ENCODE peak calls at places on chromosomes 4 and X, in five cellular contexts. One of them, this sample, is unnamed. For H3K4me1, the result is how much of the 10 kb centered on the place peaks cover.

GRCh38 chr4:124833831-124834505 is 121.4 kb upstream of the ANKRD50 start:
- DNase-seq in body of pancreas: no peak
- DNase-seq in heart left ventricle: no peak
- DNase-seq in endothelial cell of umbilical vein: no peak
- DNase-seq in upper lobe of left lung: no peak
- DNase-seq in this sample: no peak

GRCh38 chrX:21943460-21944135 is 3.1 kb downstream of the SMS start:
- DNase-seq in body of pancreas: no peak
- DNase-seq in heart left ventricle: no peak
- DNase-seq in endothelial cell of umbilical vein: peak
- DNase-seq in upper lobe of left lung: no peak
- DNase-seq in this sample: no peak

GRCh38 chrX:48683411-48683982 is at the start of gene WAS:
- DNase-seq in body of pancreas: no peak
- DNase-seq in heart left ventricle: no peak
- DNase-seq in endothelial cell of umbilical vein: no peak
- DNase-seq in upper lobe of left lung: no peak
- DNase-seq in this sample: no peak

GRCh38 chr4:164935363-164935762 is 42.1 kb downstream of the TRIM61 start:
- DNase-seq in body of pancreas: no peak
- DNase-seq in heart left ventricle: no peak
- DNase-seq in endothelial cell of umbilical vein: no peak
- DNase-seq in upper lobe of left lung: no peak
- DNase-seq in this sample: no peak

GRCh38 chr4:7068279-7068842 is 497 bp upstream of the GRPEL1 start:
- DNase-seq in body of pancreas: no peak
- DNase-seq in heart left ventricle: no peak
- DNase-seq in endothelial cell of umbilical vein: no peak
- DNase-seq in upper lobe of left lung: peak
- DNase-seq in this sample: no peak

GRCh38 chr4:146192060-146192459 is 16.5 kb downstream of the LSM6 start:
- DNase-seq in body of pancreas: no peak
- DNase-seq in heart left ventricle: no peak
- DNase-seq in endothelial cell of umbilical vein: no peak
- DNase-seq in upper lobe of left lung: no peak
- DNase-seq in this sample: peak

GRCh38 chr4:78222575-78223186 is 165.6 kb downstream of the FRAS1 start:
- DNase-seq in body of pancreas: no peak
- DNase-seq in heart left ventricle: no peak
- DNase-seq in endothelial cell of umbilical vein: no peak
- DNase-seq in upper lobe of left lung: no peak
- DNase-seq in this sample: no peak

GRCh38 chr4:8904041-8904501 is 32.4 kb upstream of the HMX1 start:
- DNase-seq in body of pancreas: no peak
- DNase-seq in heart left ventricle: no peak
- DNase-seq in endothelial cell of umbilical vein: no peak
- DNase-seq in upper lobe of left lung: no peak
- DNase-seq in this sample: no peak

GRCh38 chr4:40832175-40832574 is 82.4 kb downstream of the NSUN7 start:
- DNase-seq in body of pancreas: no peak
- DNase-seq in heart left ventricle: no peak
- DNase-seq in endothelial cell of umbilical vein: no peak
- DNase-seq in upper lobe of left lung: no peak
- DNase-seq in this sample: peak

GRCh38 chr4:77169496-77169895 is 12.5 kb downstream of the CCNG2 start:
- DNase-seq in body of pancreas: no peak
- DNase-seq in heart left ventricle: no peak
- DNase-seq in endothelial cell of umbilical vein: no peak
- DNase-seq in upper lobe of left lung: no peak
- DNase-seq in this sample: no peak

GRCh38 chrX:115689931-115690330 is 129.0 kb downstream of the PLS3 start:
- DNase-seq in body of pancreas: no peak
- DNase-seq in heart left ventricle: no peak
- DNase-seq in endothelial cell of umbilical vein: no peak
- DNase-seq in upper lobe of left lung: no peak
- DNase-seq in this sample: no peak

GRCh38 chrX:13750204-13750603 is 15.7 kb downstream of the OFD1 start:
- DNase-seq in body of pancreas: no peak
- DNase-seq in heart left ventricle: no peak
- DNase-seq in endothelial cell of umbilical vein: peak
- DNase-seq in upper lobe of left lung: no peak
- DNase-seq in this sample: no peak

GRCh38 chrX:38095971-38096529 is 89.7 kb downstream of the SYTL5 start:
- DNase-seq in body of pancreas: no peak
- DNase-seq in heart left ventricle: no peak
- DNase-seq in endothelial cell of umbilical vein: peak
- DNase-seq in upper lobe of left lung: no peak
- DNase-seq in this sample: no peak

GRCh38 chr4:128286474-128287158 is 997 bp downstream of the PGRMC2 start:
- DNase-seq in body of pancreas: no peak
- DNase-seq in heart left ventricle: no peak
- DNase-seq in endothelial cell of umbilical vein: peak
- DNase-seq in upper lobe of left lung: no peak
- DNase-seq in this sample: no peak

GRCh38 chrX:150364347-150365050 is 1.4 kb downstream of the MAMLD1 start:
- DNase-seq in body of pancreas: peak
- DNase-seq in heart left ventricle: peak
- DNase-seq in endothelial cell of umbilical vein: peak
- DNase-seq in upper lobe of left lung: peak
- DNase-seq in this sample: no peak

GRCh38 chrX:47992669-47993068 is 11.1 kb downstream of the ZNF182 start:
- DNase-seq in body of pancreas: peak
- DNase-seq in heart left ventricle: no peak
- DNase-seq in endothelial cell of umbilical vein: no peak
- DNase-seq in upper lobe of left lung: no peak
- DNase-seq in this sample: no peak

GRCh38 chr4:54593795-54594194 is 64.0 kb upstream of the KIT start:
- DNase-seq in body of pancreas: no peak
- DNase-seq in heart left ventricle: no peak
- DNase-seq in endothelial cell of umbilical vein: no peak
- DNase-seq in upper lobe of left lung: no peak
- DNase-seq in this sample: no peak
- H3K27ac ChIP-seq in body of pancreas: no peak
- H3K27ac ChIP-seq in heart left ventricle: no peak
- H3K27ac ChIP-seq in endothelial cell of umbilical vein: no peak
- H3K27ac ChIP-seq in upper lobe of left lung: no peak
- H3K27ac ChIP-seq in this sample: no peak

GRCh38 chrX:7927259-7928167 is at the start of gene PNPLA4:
- DNase-seq in body of pancreas: peak
- DNase-seq in heart left ventricle: peak
- DNase-seq in endothelial cell of umbilical vein: peak
- DNase-seq in upper lobe of left lung: peak
- DNase-seq in this sample: peak
- TF ChIP-seq POLR2A in body of pancreas: peak
- TF ChIP-seq POLR2A in heart left ventricle: peak
- TF ChIP-seq POLR2A in endothelial cell of umbilical vein: no peak
- TF ChIP-seq POLR2A in upper lobe of left lung: no peak
- TF ChIP-seq POLR2A in this sample: no peak

GRCh38 chr4:109649872-109650271 is 53.4 kb downstream of the CASP6 start:
- DNase-seq in body of pancreas: no peak
- DNase-seq in heart left ventricle: no peak
- DNase-seq in endothelial cell of umbilical vein: no peak
- DNase-seq in upper lobe of left lung: no peak
- DNase-seq in this sample: no peak

GRCh38 chr4:109648266-109648996 is 54.8 kb downstream of the CASP6 start:
- DNase-seq in body of pancreas: no peak
- DNase-seq in heart left ventricle: no peak
- DNase-seq in endothelial cell of umbilical vein: peak
- DNase-seq in upper lobe of left lung: no peak
- DNase-seq in this sample: no peak

GRCh38 chr4:109645874-109646591 is 57.2 kb downstream of the CASP6 start:
- DNase-seq in body of pancreas: no peak
- DNase-seq in heart left ventricle: no peak
- DNase-seq in endothelial cell of umbilical vein: no peak
- DNase-seq in upper lobe of left lung: no peak
- DNase-seq in this sample: no peak

DNA sequence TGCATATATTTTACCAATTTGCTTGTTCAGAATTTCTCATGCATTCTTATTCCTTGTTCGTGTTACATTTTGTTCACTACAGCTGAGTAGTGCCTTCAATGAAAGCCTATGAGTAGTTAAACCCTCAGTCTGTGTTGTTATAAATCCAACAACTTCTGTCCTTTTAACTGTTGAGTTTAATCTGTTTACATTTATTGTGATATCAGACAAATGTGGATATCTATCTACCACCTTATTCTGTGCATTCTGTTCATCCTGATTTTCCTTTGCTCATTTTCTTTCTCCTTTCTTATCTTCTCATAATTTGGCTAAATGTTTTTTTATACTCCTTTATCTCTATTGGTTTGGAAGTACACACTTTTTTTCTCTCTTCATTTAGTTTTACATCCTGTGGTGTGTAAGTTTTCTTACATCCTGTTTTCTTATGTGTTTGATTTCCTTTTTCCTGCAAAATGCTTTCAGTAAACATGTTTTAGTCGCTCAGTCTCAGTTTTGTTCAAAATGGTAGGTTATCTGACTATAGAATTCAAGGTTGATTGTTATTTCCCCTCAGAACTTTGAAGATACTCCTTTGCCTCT is 54.2 kb downstream of the CASP6 start:
- DNase-seq in body of pancreas: no peak
- DNase-seq in heart left ventricle: no peak
- DNase-seq in endothelial cell of umbilical vein: no peak
- DNase-seq in upper lobe of left lung: no peak
- DNase-seq in this sample: no peak
- H3K4me1 ChIP-seq in body of pancreas: under half
- H3K4me1 ChIP-seq in heart left ventricle: under half
- H3K4me1 ChIP-seq in endothelial cell of umbilical vein: under half
- H3K4me1 ChIP-seq in upper lobe of left lung: under half
- H3K4me1 ChIP-seq in this sample: under half

DNA sequence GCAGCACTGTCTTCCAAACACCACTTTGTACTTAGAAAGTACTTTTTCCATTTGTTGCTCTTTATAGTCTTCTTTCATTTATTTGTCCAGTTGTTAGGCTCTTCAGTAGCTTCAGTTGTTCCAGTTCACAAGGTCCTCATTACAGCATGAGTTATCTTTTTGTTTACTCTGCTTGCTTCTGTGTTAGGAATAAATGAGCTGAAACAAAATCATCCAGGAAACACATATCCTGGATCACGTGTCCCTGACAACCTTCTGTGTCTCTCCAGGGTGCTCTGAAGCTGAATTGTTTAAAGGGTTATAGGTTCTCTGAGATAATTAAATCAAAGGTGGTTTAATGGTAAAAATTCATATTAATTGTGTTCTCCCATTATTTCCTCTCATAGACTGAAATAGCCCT is 19.9 kb upstream of the KLHL8 start:
- DNase-seq in body of pancreas: no peak
- DNase-seq in heart left ventricle: no peak
- DNase-seq in endothelial cell of umbilical vein: peak
- DNase-seq in upper lobe of left lung: no peak
- DNase-seq in this sample: no peak
- H3K27ac ChIP-seq in body of pancreas: no peak
- H3K27ac ChIP-seq in heart left ventricle: no peak
- H3K27ac ChIP-seq in endothelial cell of umbilical vein: no peak
- H3K27ac ChIP-seq in upper lobe of left lung: no peak
- H3K27ac ChIP-seq in this sample: no peak

DNA sequence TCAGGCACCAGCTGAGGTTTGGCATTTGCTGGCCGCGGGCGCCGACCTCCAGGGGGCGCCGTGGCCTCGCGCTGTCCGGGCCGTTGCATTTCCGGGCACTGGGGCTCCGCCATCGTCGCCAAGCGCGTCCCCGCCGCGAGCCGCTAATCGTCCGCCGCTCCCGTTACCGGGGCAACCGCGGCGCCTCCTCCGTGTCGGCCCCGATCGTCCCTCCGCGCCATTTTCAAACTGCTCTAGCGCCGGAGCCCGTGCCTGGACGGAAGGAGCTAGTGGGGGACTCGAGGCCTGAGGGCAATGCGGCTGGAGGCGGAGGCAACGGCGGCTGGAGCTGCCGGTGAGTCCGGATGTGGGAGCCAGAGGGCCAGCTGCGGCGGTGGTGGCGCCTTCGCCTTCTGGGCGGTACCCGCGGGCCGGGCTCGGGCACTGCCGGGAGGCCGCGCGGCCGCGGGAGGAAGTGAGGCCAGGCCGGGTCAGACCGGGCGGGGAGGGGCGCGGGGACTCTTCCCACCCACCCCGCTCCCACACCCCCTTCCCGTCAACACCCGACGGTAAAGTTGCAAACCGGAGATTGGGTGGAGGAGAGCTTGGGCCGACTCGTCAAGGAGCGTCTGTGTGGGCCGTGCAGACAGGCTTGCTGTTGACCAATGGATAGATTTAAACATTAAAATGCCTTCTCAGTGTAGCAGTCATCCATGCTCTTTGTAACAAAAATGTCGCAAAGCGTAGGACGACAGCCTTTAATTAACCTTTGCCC is at the start of gene CEP135:
- DNase-seq in body of pancreas: peak
- DNase-seq in heart left ventricle: peak
- DNase-seq in endothelial cell of umbilical vein: peak
- DNase-seq in upper lobe of left lung: peak
- DNase-seq in this sample: peak
- TF ChIP-seq POLR2A in body of pancreas: no peak
- TF ChIP-seq POLR2A in heart left ventricle: peak
- TF ChIP-seq POLR2A in endothelial cell of umbilical vein: peak
- TF ChIP-seq POLR2A in upper lobe of left lung: no peak
- TF ChIP-seq POLR2A in this sample: no peak

DNA sequence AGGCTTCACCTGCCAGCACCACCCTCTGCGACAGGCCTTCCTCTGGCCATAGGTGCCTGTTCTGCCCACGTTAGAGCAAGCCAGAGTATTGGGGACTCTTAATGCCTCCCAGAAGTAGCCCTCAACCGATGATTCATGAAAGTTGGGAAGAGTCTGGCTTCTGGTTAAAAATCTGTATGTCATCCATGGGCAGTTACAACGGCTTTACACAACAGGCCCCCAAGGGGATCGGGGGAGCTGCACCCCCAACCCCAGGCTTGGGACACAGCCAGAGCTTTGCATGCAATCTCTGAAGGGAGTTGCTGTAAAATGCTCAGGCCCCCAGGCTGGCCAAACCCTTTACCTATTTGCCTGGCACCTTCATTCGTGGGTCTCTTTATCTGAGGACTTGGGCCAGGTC is 5.4 kb upstream of the CYTL1 start:
- DNase-seq in body of pancreas: no peak
- DNase-seq in heart left ventricle: no peak
- DNase-seq in endothelial cell of umbilical vein: no peak
- DNase-seq in upper lobe of left lung: no peak
- DNase-seq in this sample: no peak
- H3K4me1 ChIP-seq in body of pancreas: under half
- H3K4me1 ChIP-seq in heart left ventricle: under half
- H3K4me1 ChIP-seq in endothelial cell of umbilical vein: under half
- H3K4me1 ChIP-seq in upper lobe of left lung: under half
- H3K4me1 ChIP-seq in this sample: under half

DNA sequence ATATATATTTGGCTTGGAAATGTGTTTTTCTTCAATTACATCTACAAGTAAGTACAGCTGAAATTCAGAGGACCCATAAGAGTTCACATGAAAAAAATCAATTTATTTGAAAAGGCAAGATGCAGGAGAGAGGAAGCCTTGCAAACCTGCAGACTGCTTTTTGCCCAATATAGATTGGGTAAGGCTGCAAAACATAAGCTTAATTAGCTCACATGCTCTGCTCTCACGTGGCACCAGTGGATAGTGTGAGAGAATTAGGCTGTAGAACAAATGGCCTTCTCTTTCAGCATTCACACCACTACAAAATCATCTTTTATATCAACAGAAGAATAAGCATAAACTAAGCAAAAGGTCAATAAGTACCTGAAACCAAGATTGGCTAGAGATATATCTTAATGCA is 26.1 kb downstream of the NUDT6 start:
- DNase-seq in body of pancreas: no peak
- DNase-seq in heart left ventricle: no peak
- DNase-seq in endothelial cell of umbilical vein: no peak
- DNase-seq in upper lobe of left lung: no peak
- DNase-seq in this sample: no peak
- H3K27ac ChIP-seq in body of pancreas: no peak
- H3K27ac ChIP-seq in heart left ventricle: no peak
- H3K27ac ChIP-seq in endothelial cell of umbilical vein: no peak
- H3K27ac ChIP-seq in upper lobe of left lung: no peak
- H3K27ac ChIP-seq in this sample: no peak